ENCODE peak calls at places on chromosomes 11 and 22, in six cellular contexts. One of them, this sample, is unnamed.

GRCh38 chr11:3165152-3165705 is at the start of gene OSBPL5:
- DNase-seq in NCI-H1930: no peak
- DNase-seq in stimulated activated CD4-positive, alpha-beta T cell treated with anti-CD3 and anti-CD28 coated beads, TNF-alpha, amount 100 ng/mL, for 24 hours: peak
- DNase-seq in H4: peak
- DNase-seq in naive thymus-derived CD8-positive, alpha-beta T cell: peak
- DNase-seq in cardiac septum: peak
- DNase-seq in this sample: peak

GRCh38 chr11:6259638-6260019 is at the start of gene CCKBR:
- DNase-seq in NCI-H1930: peak
- DNase-seq in stimulated activated CD4-positive, alpha-beta T cell treated with anti-CD3 and anti-CD28 coated beads, TNF-alpha, amount 100 ng/mL, for 24 hours: no peak
- DNase-seq in H4: no peak
- DNase-seq in naive thymus-derived CD8-positive, alpha-beta T cell: no peak
- DNase-seq in cardiac septum: no peak
- DNase-seq in this sample: peak

GRCh38 chr11:118443590-118444218 is 7.4 kb downstream of the KMT2A start:
- DNase-seq in NCI-H1930: no peak
- DNase-seq in stimulated activated CD4-positive, alpha-beta T cell treated with anti-CD3 and anti-CD28 coated beads, TNF-alpha, amount 100 ng/mL, for 24 hours: no peak
- DNase-seq in H4: no peak
- DNase-seq in naive thymus-derived CD8-positive, alpha-beta T cell: no peak
- DNase-seq in cardiac septum: no peak
- DNase-seq in this sample: no peak

GRCh38 chr11:19228956-19229355 is 11.8 kb downstream of the E2F8 start:
- DNase-seq in NCI-H1930: no peak
- DNase-seq in stimulated activated CD4-positive, alpha-beta T cell treated with anti-CD3 and anti-CD28 coated beads, TNF-alpha, amount 100 ng/mL, for 24 hours: no peak
- DNase-seq in H4: no peak
- DNase-seq in naive thymus-derived CD8-positive, alpha-beta T cell: no peak
- DNase-seq in cardiac septum: no peak
- DNase-seq in this sample: no peak

GRCh38 chr11:111674941-111675340 is 72.7 kb downstream of the SIK2 start:
- DNase-seq in NCI-H1930: no peak
- DNase-seq in stimulated activated CD4-positive, alpha-beta T cell treated with anti-CD3 and anti-CD28 coated beads, TNF-alpha, amount 100 ng/mL, for 24 hours: no peak
- DNase-seq in H4: no peak
- DNase-seq in naive thymus-derived CD8-positive, alpha-beta T cell: no peak
- DNase-seq in cardiac septum: no peak
- DNase-seq in this sample: no peak

GRCh38 chr22:40326905-40327735 is 19.2 kb upstream of the ADSL start:
- DNase-seq in NCI-H1930: no peak
- DNase-seq in stimulated activated CD4-positive, alpha-beta T cell treated with anti-CD3 and anti-CD28 coated beads, TNF-alpha, amount 100 ng/mL, for 24 hours: no peak
- DNase-seq in H4: peak
- DNase-seq in naive thymus-derived CD8-positive, alpha-beta T cell: no peak
- DNase-seq in cardiac septum: no peak
- DNase-seq in this sample: no peak

GRCh38 chr11:64407221-64407620 is 48.3 kb downstream of the RPS6KA4 start:
- DNase-seq in NCI-H1930: no peak
- DNase-seq in stimulated activated CD4-positive, alpha-beta T cell treated with anti-CD3 and anti-CD28 coated beads, TNF-alpha, amount 100 ng/mL, for 24 hours: no peak
- DNase-seq in H4: no peak
- DNase-seq in naive thymus-derived CD8-positive, alpha-beta T cell: no peak
- DNase-seq in cardiac septum: no peak
- DNase-seq in this sample: no peak

GRCh38 chr11:46375392-46376101 is 5.9 kb upstream of the MDK start:
- DNase-seq in NCI-H1930: no peak
- DNase-seq in stimulated activated CD4-positive, alpha-beta T cell treated with anti-CD3 and anti-CD28 coated beads, TNF-alpha, amount 100 ng/mL, for 24 hours: no peak
- DNase-seq in H4: no peak
- DNase-seq in naive thymus-derived CD8-positive, alpha-beta T cell: no peak
- DNase-seq in cardiac septum: no peak
- DNase-seq in this sample: no peak

GRCh38 chr11:58674609-58675008 is 52.1 kb downstream of the CNTF start:
- DNase-seq in NCI-H1930: no peak
- DNase-seq in stimulated activated CD4-positive, alpha-beta T cell treated with anti-CD3 and anti-CD28 coated beads, TNF-alpha, amount 100 ng/mL, for 24 hours: no peak
- DNase-seq in H4: no peak
- DNase-seq in naive thymus-derived CD8-positive, alpha-beta T cell: no peak
- DNase-seq in cardiac septum: no peak
- DNase-seq in this sample: no peak

GRCh38 chr11:75189075-75189474 is 38.2 kb downstream of the SLCO2B1 start:
- DNase-seq in NCI-H1930: no peak
- DNase-seq in stimulated activated CD4-positive, alpha-beta T cell treated with anti-CD3 and anti-CD28 coated beads, TNF-alpha, amount 100 ng/mL, for 24 hours: no peak
- DNase-seq in H4: no peak
- DNase-seq in naive thymus-derived CD8-positive, alpha-beta T cell: no peak
- DNase-seq in cardiac septum: no peak
- DNase-seq in this sample: no peak

GRCh38 chr22:43399338-43399979 is 12.4 kb upstream of the MPPED1 start:
- DNase-seq in NCI-H1930: no peak
- DNase-seq in stimulated activated CD4-positive, alpha-beta T cell treated with anti-CD3 and anti-CD28 coated beads, TNF-alpha, amount 100 ng/mL, for 24 hours: no peak
- DNase-seq in H4: no peak
- DNase-seq in naive thymus-derived CD8-positive, alpha-beta T cell: no peak
- DNase-seq in cardiac septum: no peak
- DNase-seq in this sample: no peak

This sample was measured in effector CD8-positive, alpha-beta T cell.